ENCODE peak calls at places on chromosome 13, in seven cellular contexts. X is tibial nerve, H is ovary, G is H1, F is stomach, M is K562, V is sigmoid colon. W is an unnamed sample.

GRCh38 chr13:47287291-47287751 is 390.5 kb upstream of the HTR2A start:
- DNase-seq in X (no peak), H (no peak), M (no peak), V (no peak), F (no peak), G (no peak), W (no peak)

GRCh38 chr13:41040584-41041334 is 20.6 kb upstream of the WBP4 start:
- DNase-seq in X (no peak), G (no peak), F (no peak), V (no peak), H (no peak), M (no peak), W (no peak)

GRCh38 chr13:86653009-86653408 is 853.8 kb upstream of the SLITRK6 start:
- DNase-seq in M (no peak), F (no peak), G (no peak), X (no peak), V (no peak), H (no peak), W (no peak)

GRCh38 chr13:98033277-98034247 is 80.1 kb downstream of the IPO5 start:
- DNase-seq in M (peak), F (no peak), G (no peak), X (peak), H (no peak), V (no peak), W (no peak)

GRCh38 chr13:30936920-30937319 is 4.5 kb downstream of the TEX26 start:
- DNase-seq in V (no peak), H (no peak), M (no peak), X (no peak), F (no peak), G (no peak), W (no peak)

GRCh38 chr13:94308808-94309207 is 170.7 kb downstream of the DCT start:
- DNase-seq in H (no peak), X (no peak), V (no peak), M (no peak), G (no peak), F (no peak), W (no peak)

GRCh38 chr13:34466301-34466700 is 475.8 kb upstream of the NBEA start:
- DNase-seq in H (no peak), X (no peak), V (no peak), F (no peak), M (no peak), G (no peak), W (no peak)

GRCh38 chr13:21458457-21458815 is 667 bp downstream of the ZDHHC20 start:
- DNase-seq in G (peak), V (no peak), F (peak), M (peak), H (peak), X (peak), W (no peak)

DNA sequence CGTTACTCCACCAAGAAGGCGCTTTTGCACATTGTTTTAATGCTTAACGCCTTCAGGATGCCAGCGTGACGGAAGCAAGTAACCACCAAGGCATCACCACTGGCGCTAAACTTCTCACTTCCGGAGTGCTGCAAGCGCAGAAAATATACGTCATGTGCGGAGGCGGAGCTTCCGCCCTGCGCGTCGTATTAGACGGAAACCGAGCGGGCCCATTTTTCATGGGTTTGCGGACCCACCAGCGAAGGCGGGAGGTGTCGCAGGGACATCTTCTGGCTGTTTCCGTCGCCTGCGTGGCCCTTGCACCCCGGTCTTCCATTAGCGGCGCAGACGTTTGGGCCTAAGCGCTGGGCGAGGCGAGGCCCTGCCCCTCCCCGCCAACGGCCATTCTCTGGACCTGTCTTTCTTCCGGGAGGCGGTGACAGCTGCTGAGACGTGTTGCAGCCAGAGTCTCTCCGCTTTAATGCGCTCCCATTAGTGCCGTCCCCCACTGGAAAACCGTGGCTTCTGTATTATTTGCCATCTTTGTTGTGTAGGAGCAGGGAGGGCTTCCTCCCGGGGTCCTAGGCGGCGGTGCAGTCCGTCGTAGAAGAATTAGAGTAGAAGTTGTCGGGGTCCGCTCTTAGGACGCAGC is at the start of gene ERCC5:
- DNase-seq in G (peak), X (peak), H (peak), M (peak), F (peak), V (peak), W (peak)
- TF ChIP-seq EP300 in G (peak), X (peak), H (no peak), M (peak), F (no peak), V (no peak), W (peak)

GRCh38 chr13:29594710-29595379 is 643 bp downstream of the SLC7A1 start:
- DNase-seq in M (peak), H (peak), X (peak), V (peak), F (peak), G (no peak), W (peak)

GRCh38 chr13:29597246-29597645 is 1.8 kb upstream of the SLC7A1 start:
- DNase-seq in M (no peak), F (no peak), H (no peak), G (no peak), X (no peak), V (no peak), W (no peak)

GRCh38 chr13:29596064-29596418 is 553 bp upstream of the SLC7A1 start:
- DNase-seq in X (no peak), M (no peak), G (no peak), F (no peak), H (no peak), V (no peak), W (no peak)

GRCh38 chr13:29594310-29594709 is 1.2 kb downstream of the SLC7A1 start:
- DNase-seq in X (peak), G (no peak), H (no peak), V (peak), M (peak), F (peak), W (peak)

DNA sequence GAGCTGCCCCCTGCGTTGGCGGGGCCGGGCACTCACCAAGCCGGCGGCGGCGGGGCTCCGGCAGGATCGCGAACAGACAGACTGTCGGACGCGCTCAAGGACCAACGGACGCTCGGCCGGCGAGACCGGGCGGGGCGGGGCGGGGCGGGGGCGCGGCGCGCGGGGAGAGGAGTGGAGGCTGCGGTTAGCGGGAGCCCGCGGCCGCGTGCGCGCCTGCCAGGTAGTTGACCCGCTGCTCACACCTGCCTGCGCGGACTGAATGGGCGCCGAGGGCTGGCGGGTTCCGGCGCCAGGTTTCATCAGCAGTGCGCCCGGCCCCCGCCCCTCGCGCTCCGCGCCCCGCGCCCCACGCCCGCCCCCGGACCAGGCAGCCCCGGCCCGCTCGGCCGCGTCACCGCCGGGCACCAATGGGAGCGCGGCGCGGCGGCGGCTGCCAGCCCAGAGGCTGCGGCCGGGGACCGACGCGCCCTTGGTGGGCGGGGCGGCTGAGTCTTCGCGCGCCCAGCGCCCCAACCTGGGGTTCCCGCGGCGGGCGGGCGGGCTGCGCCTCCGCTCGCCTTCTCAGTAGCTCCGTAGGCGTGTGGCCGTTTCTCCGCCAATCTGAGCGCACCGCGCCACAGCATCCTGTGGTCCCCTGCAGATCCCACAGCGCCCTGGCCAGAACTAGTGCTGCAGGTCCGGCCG is at the start of gene SLC7A1:
- DNase-seq in V (peak), X (peak), F (peak), M (peak), G (peak), H (peak), W (peak)
- TF ChIP-seq CTCF in V (no peak), X (no peak), F (no peak), M (no peak), G (no peak), H (no peak), W (no peak)

DNA sequence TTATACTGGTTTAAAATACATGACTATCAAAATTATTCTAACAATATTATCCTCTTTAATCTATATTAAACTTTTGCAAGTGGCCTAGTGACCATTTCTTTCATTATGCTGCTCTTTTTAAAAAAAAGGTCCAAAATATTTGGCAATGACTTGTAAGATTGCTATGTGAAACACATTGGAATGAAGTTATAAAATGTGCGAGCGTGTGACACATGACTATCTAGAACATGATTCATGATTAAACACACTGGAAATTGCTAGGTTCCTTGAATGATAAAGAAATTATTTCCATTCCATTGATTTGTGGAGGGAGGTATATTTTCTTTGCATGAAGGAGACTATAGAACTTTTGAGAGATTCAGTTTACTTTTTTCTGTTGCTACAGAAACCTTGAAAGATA is 739.1 kb downstream of the DIAPH3 start:
- DNase-seq in H (no peak), V (no peak), M (no peak), X (no peak), F (no peak), G (no peak), W (no peak)
- TF ChIP-seq EP300 in H (no peak), V (no peak), M (no peak), X (no peak), F (no peak), G (no peak), W (no peak)

GRCh38 chr13:100738176-100738855 is 63.7 kb upstream of the TMTC4 start:
- DNase-seq in G (no peak), X (no peak), F (no peak), H (no peak), M (no peak), V (no peak), W (no peak)

GRCh38 chr13:100733261-100733660 is 58.7 kb upstream of the TMTC4 start:
- DNase-seq in H (no peak), X (no peak), M (no peak), G (no peak), V (no peak), F (no peak), W (no peak)

GRCh38 chr13:100735494-100735893 is 60.9 kb upstream of the TMTC4 start:
- DNase-seq in F (no peak), G (no peak), V (no peak), H (no peak), X (no peak), M (no peak), W (peak)

DNA sequence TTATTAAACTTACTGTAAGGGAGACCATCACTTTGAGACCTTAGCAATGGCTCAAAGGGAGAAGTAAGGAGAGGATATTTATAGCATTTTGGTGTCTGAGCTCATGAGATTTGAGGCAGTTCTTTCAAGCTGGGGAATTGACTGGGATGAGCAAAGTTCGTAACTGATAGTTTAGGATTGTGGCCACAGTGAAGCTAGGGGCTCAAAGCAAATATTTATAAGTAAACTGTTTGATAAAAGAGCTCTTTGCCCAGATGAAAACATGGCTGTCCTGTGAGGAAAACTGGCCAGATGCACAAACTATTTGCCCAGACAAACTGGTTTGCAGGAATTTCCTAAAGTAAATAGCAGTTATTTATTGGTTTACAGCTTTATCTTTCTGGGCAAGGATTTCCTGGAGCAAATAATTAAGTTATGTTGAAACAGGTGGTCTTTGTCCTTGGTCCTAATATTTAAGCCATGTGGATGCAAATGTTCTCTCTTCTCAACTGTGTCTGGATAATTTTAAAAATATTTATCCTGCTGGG is 59.7 kb upstream of the TMTC4 start:
- DNase-seq in G (no peak), H (no peak), V (no peak), X (no peak), F (no peak), M (no peak), W (no peak)
- TF ChIP-seq CTCF in G (no peak), H (no peak), V (no peak), X (no peak), F (no peak), M (no peak), W (no peak)

W was measured in upper lobe of left lung.